ENCODE peak calls at places on chromosomes 13 and 19, in five cellular contexts. M is lower leg skin, O is RWPE1, T is type B pancreatic cell, I is lower lobe of right lung. L is an unnamed sample.

GRCh38 chr13:32530841-32531253 is 7.7 kb downstream of the N4BP2L2 start:
- DNase-seq in M (no peak), O (no peak), T (no peak), I (no peak), L (no peak)

GRCh38 chr19:13023666-13024065 is 28.4 kb downstream of the NFIX start:
- DNase-seq in M (no peak), O (peak; percentile 69), T (no peak), I (no peak), L (no peak)

GRCh38 chr13:37811441-37811840 is 58.1 kb downstream of the TRPC4 start:
- DNase-seq in M (no peak), O (no peak), T (no peak), I (no peak), L (no peak)

GRCh38 chr19:2652504-2653099 is 49.9 kb downstream of the GNG7 start:
- DNase-seq in M (no peak), O (no peak), T (no peak), I (no peak), L (no peak)

GRCh38 chr19:38388310-38389100 is at the start of gene SPRED3:
- DNase-seq in M (no peak), O (peak; percentile 76), T (no peak), I (no peak), L (peak; percentile 82)

GRCh38 chr13:113939905-113940339 is 34.0 kb downstream of the C13orf46 start:
- DNase-seq in M (no peak), O (no peak), T (no peak), I (no peak), L (no peak)

GRCh38 chr13:97751477-97751876 is 202.0 kb upstream of the IPO5 start:
- DNase-seq in M (no peak), O (no peak), T (no peak), I (no peak), L (no peak)

GRCh38 chr13:78604782-78605611 is 1.6 kb upstream of the POU4F1 start:
- DNase-seq in M (no peak), O (no peak), T (no peak), I (no peak), L (no peak)

GRCh38 chr19:409515-410242 is 732 bp upstream of the C2CD4C start:
- DNase-seq in M (peak; percentile 84), O (no peak), T (no peak), I (no peak), L (no peak)

GRCh38 chr19:5968431-5969373 is 9.2 kb downstream of the RANBP3 start:
- DNase-seq in M (no peak), O (peak; percentile 66), T (no peak), I (peak; percentile 56), L (peak; percentile 78)

GRCh38 chr19:46648961-46649960 is 11.7 kb downstream of the DACT3 start:
- DNase-seq in M (no peak), O (no peak), T (no peak), I (no peak), L (no peak)

GRCh38 chr13:73274147-73274546 is 215.3 kb downstream of the KLF5 start:
- DNase-seq in M (no peak), O (no peak), T (no peak), I (no peak), L (no peak)

GRCh38 chr19:32330149-32330548 is 15.3 kb upstream of the ZNF507 start:
- DNase-seq in M (no peak), O (no peak), T (peak; percentile 44), I (no peak), L (no peak)

GRCh38 chr13:41500501-41500900 is 43.2 kb downstream of the RGCC start:
- DNase-seq in M (no peak), O (peak; percentile 54), T (no peak), I (no peak), L (no peak)

GRCh38 chr19:3459322-3459881 is 20.9 kb downstream of the SMIM24 start:
- DNase-seq in M (peak; percentile 95), O (peak; percentile 41), T (no peak), I (peak; percentile 79), L (peak; percentile 78)

GRCh38 chr13:113291129-113291528 is 5.9 kb upstream of the LAMP1 start:
- DNase-seq in M (no peak), O (no peak), T (no peak), I (no peak), L (no peak)

GRCh38 chr19:17525141-17525540 is 13.7 kb downstream of the PGLS start:
- DNase-seq in M (no peak), O (no peak), T (no peak), I (no peak), L (no peak)

GRCh38 chr13:112764028-112764427 is 74.2 kb downstream of the ATP11A start:
- DNase-seq in M (no peak), O (no peak), T (no peak), I (no peak), L (no peak)

GRCh38 chr13:36028359-36028758 is 102.8 kb downstream of the DCLK1 start:
- DNase-seq in M (no peak), O (no peak), T (no peak), I (no peak), L (no peak)

GRCh38 chr19:6186435-6186834 is 51.0 kb downstream of the ACSBG2 start:
- DNase-seq in M (peak; percentile 34), O (no peak), T (no peak), I (no peak), L (no peak)

GRCh38 chr13:113053376-113053775 is 52.2 kb upstream of the F7 start:
- DNase-seq in M (no peak), O (no peak), T (no peak), I (peak; percentile 36), L (no peak)

GRCh38 chr19:41541990-41542584 is 33.9 kb upstream of the CEACAM21 start:
- DNase-seq in M (peak; percentile 91), O (no peak), T (no peak), I (peak; percentile 83), L (peak; percentile 29)

GRCh38 chr13:26376430-26376829 is 122.5 kb downstream of the CDK8 start:
- DNase-seq in M (no peak), O (no peak), T (no peak), I (no peak), L (no peak)

GRCh38 chr13:32427852-32428580 is at the start of gene N4BP2L1:
- DNase-seq in M (peak; percentile 97), O (no peak), T (no peak), I (peak; percentile 87), L (peak; percentile 85)

GRCh38 chr13:46656786-46657185 is 103.8 kb downstream of the LRCH1 start:
- DNase-seq in M (no peak), O (no peak), T (no peak), I (no peak), L (no peak)

GRCh38 chr13:45943965-45944364 is 92.4 kb upstream of the SIAH3 start:
- DNase-seq in M (no peak), O (no peak), T (no peak), I (no peak), L (no peak)

GRCh38 chr13:113219311-113219940 is 10.0 kb downstream of the CUL4A start:
- DNase-seq in M (no peak), O (no peak), T (no peak), I (no peak), L (no peak)

GRCh38 chr19:35253316-35254286 is 4.8 kb downstream of the LSR start:
- DNase-seq in M (peak; percentile 64), O (no peak), T (peak; percentile 40), I (no peak), L (no peak)

GRCh38 chr13:52053460-52053859 is 29.0 kb downstream of the UTP14C start:
- DNase-seq in M (no peak), O (peak; percentile 25), T (no peak), I (no peak), L (no peak)

GRCh38 chr19:28914173-28914572 is 298.8 kb downstream of the UQCRFS1 start:
- DNase-seq in M (no peak), O (no peak), T (no peak), I (no peak), L (no peak)

GRCh38 chr13:94233401-94233800 is 246.1 kb downstream of the DCT start:
- DNase-seq in M (no peak), O (peak; percentile 64), T (no peak), I (no peak), L (no peak)

GRCh38 chr13:76638882-76639281 is 247.3 kb downstream of the KCTD12 start:
- DNase-seq in M (no peak), O (no peak), T (no peak), I (no peak), L (no peak)

GRCh38 chr19:17536957-17537356 is 18.5 kb upstream of the COLGALT1 start:
- DNase-seq in M (no peak), O (no peak), T (no peak), I (no peak), L (no peak)

GRCh38 chr13:80476953-80477352 is 136.0 kb upstream of the SPRY2 start:
- DNase-seq in M (no peak), O (no peak), T (no peak), I (no peak), L (no peak)

GRCh38 chr19:54465367-54466109 is 2.0 kb upstream of the LENG9 start:
- DNase-seq in M (no peak), O (no peak), T (no peak), I (peak; percentile 52), L (no peak)

GRCh38 chr19:7888145-7888825 is at the start of gene LRRC8E:
- DNase-seq in M (peak; percentile 91), O (peak; percentile 85), T (no peak), I (peak; percentile 79), L (peak; percentile 74)

GRCh38 chr13:113187263-113187669 is 21.2 kb downstream of the PCID2 start:
- DNase-seq in M (peak; percentile 97), O (peak; percentile 97), T (no peak), I (no peak), L (peak; percentile 37)

GRCh38 chr13:110714798-110715394 is 1.4 kb downstream of the ING1 start:
- DNase-seq in M (peak; percentile 94), O (no peak), T (peak; percentile 73), I (peak; percentile 79), L (peak; percentile 72)
- TF ChIP-seq CTCF in M (no peak), O (no peak), T (no peak), I (peak; percentile 13), L (peak; percentile 2)

GRCh38 chr19:51402117-51402516 is 11.7 kb upstream of the C19orf84 start:
- DNase-seq in M (no peak), O (no peak), T (no peak), I (no peak), L (no peak)

GRCh38 chr19:51410950-51411748 is 6.3 kb downstream of the SIGLEC10 start:
- DNase-seq in M (peak; percentile 56), O (no peak), T (no peak), I (no peak), L (no peak)

DNA sequence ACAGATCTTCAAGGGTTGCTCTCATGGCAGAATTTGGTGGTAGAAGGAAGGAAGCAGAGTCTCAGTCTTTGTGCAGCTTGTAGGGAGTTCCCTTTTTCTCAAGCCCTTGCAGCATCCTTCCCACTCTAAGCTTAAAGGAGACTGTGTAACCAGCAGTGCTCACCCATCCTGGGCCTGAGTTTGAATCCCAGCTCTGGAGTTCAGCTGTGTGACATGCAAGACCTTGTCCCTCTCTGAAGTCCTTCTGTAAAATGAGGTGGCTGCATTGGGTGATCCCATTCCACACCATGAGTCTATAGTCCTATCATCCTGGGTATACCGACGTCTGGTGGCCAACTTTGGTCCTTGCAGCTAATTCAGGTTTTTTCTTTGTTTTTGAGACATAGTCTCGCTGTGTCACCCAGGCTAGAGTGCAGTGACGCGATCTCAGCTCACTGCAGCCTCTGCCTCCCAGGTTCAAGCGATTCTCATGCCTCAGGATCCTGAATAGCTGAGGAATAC is 9.8 kb downstream of the SIGLEC10 start:
- DNase-seq in M (no peak), O (peak; percentile 39), T (no peak), I (no peak), L (no peak)
- TF ChIP-seq CTCF in M (no peak), O (no peak), T (peak; percentile 62), I (peak; percentile 36), L (no peak)

GRCh38 chr19:57099199-57099661 is 20.6 kb upstream of the USP29 start:
- DNase-seq in M (peak; percentile 85), O (no peak), T (no peak), I (peak; percentile 70), L (peak; percentile 50)
- TF ChIP-seq CTCF in M (no peak), O (peak; percentile 12), T (peak; percentile 65), I (peak; percentile 89), L (peak; percentile 77)

GRCh38 chr13:23510979-23511735 is 59.1 kb upstream of the TNFRSF19 start:
- DNase-seq in M (no peak), O (no peak), T (no peak), I (no peak), L (peak; percentile 6)
- TF ChIP-seq CTCF in M (no peak), O (no peak), T (peak; percentile 49), I (peak; percentile 14), L (no peak)